ENCODE peak calls at places on chromosomes 2 and 18, in seven cellular contexts. One of them, this sample, is unnamed.

GRCh38 chr2:110838657-110839357 is 106.4 kb downstream of the ACOXL start:
- DNase-seq in EH: no peak
- DNase-seq in stimulated activated CD8-positive, alpha-beta memory T cell treated with anti-CD3 and anti-CD28 coated beads, Interleukin-2, amount 100 ng/mL, for 48 hours: no peak
- DNase-seq in activated T-helper 1 cell treated with Interleukin-2 at 50 U/mL for 16 hours: no peak
- DNase-seq in ACHN: no peak
- DNase-seq in AG08395: no peak
- DNase-seq in AG08396: no peak
- DNase-seq in this sample: no peak

GRCh38 chr2:10036095-10036879 is 7.1 kb upstream of the KLF11 start:
- DNase-seq in EH: peak
- DNase-seq in stimulated activated CD8-positive, alpha-beta memory T cell treated with anti-CD3 and anti-CD28 coated beads, Interleukin-2, amount 100 ng/mL, for 48 hours: no peak
- DNase-seq in activated T-helper 1 cell treated with Interleukin-2 at 50 U/mL for 16 hours: no peak
- DNase-seq in ACHN: peak
- DNase-seq in AG08395: peak
- DNase-seq in AG08396: peak
- DNase-seq in this sample: peak

GRCh38 chr2:2848621-2849443 is 517.8 kb upstream of the MYT1L start:
- DNase-seq in EH: no peak
- DNase-seq in stimulated activated CD8-positive, alpha-beta memory T cell treated with anti-CD3 and anti-CD28 coated beads, Interleukin-2, amount 100 ng/mL, for 48 hours: no peak
- DNase-seq in activated T-helper 1 cell treated with Interleukin-2 at 50 U/mL for 16 hours: no peak
- DNase-seq in ACHN: no peak
- DNase-seq in AG08395: no peak
- DNase-seq in AG08396: no peak
- DNase-seq in this sample: no peak

GRCh38 chr2:195561205-195562032 is 95.6 kb upstream of the SLC39A10 start:
- DNase-seq in EH: peak
- DNase-seq in stimulated activated CD8-positive, alpha-beta memory T cell treated with anti-CD3 and anti-CD28 coated beads, Interleukin-2, amount 100 ng/mL, for 48 hours: no peak
- DNase-seq in activated T-helper 1 cell treated with Interleukin-2 at 50 U/mL for 16 hours: no peak
- DNase-seq in ACHN: no peak
- DNase-seq in AG08395: peak
- DNase-seq in AG08396: peak
- DNase-seq in this sample: peak

GRCh38 chr2:9914384-9915065 is 37.0 kb upstream of the GRHL1 start:
- DNase-seq in EH: peak
- DNase-seq in stimulated activated CD8-positive, alpha-beta memory T cell treated with anti-CD3 and anti-CD28 coated beads, Interleukin-2, amount 100 ng/mL, for 48 hours: peak
- DNase-seq in activated T-helper 1 cell treated with Interleukin-2 at 50 U/mL for 16 hours: no peak
- DNase-seq in ACHN: peak
- DNase-seq in AG08395: peak
- DNase-seq in AG08396: peak
- DNase-seq in this sample: peak

GRCh38 chr2:174058022-174058421 is 92.8 kb upstream of the SP3 start:
- DNase-seq in EH: no peak
- DNase-seq in stimulated activated CD8-positive, alpha-beta memory T cell treated with anti-CD3 and anti-CD28 coated beads, Interleukin-2, amount 100 ng/mL, for 48 hours: no peak
- DNase-seq in activated T-helper 1 cell treated with Interleukin-2 at 50 U/mL for 16 hours: no peak
- DNase-seq in ACHN: no peak
- DNase-seq in AG08395: no peak
- DNase-seq in AG08396: no peak
- DNase-seq in this sample: no peak

GRCh38 chr18:71442830-71443229 is 1101.3 kb downstream of the CBLN2 start:
- DNase-seq in EH: no peak
- DNase-seq in stimulated activated CD8-positive, alpha-beta memory T cell treated with anti-CD3 and anti-CD28 coated beads, Interleukin-2, amount 100 ng/mL, for 48 hours: no peak
- DNase-seq in activated T-helper 1 cell treated with Interleukin-2 at 50 U/mL for 16 hours: no peak
- DNase-seq in ACHN: no peak
- DNase-seq in AG08395: no peak
- DNase-seq in AG08396: no peak
- DNase-seq in this sample: no peak

GRCh38 chr2:40129725-40130124 is 322.2 kb downstream of the SLC8A1 start:
- DNase-seq in EH: peak
- DNase-seq in stimulated activated CD8-positive, alpha-beta memory T cell treated with anti-CD3 and anti-CD28 coated beads, Interleukin-2, amount 100 ng/mL, for 48 hours: no peak
- DNase-seq in activated T-helper 1 cell treated with Interleukin-2 at 50 U/mL for 16 hours: no peak
- DNase-seq in ACHN: no peak
- DNase-seq in AG08395: no peak
- DNase-seq in AG08396: no peak
- DNase-seq in this sample: no peak

GRCh38 chr2:11656252-11656651 is 13.7 kb downstream of the NTSR2 start:
- DNase-seq in EH: no peak
- DNase-seq in stimulated activated CD8-positive, alpha-beta memory T cell treated with anti-CD3 and anti-CD28 coated beads, Interleukin-2, amount 100 ng/mL, for 48 hours: no peak
- DNase-seq in activated T-helper 1 cell treated with Interleukin-2 at 50 U/mL for 16 hours: no peak
- DNase-seq in ACHN: no peak
- DNase-seq in AG08395: no peak
- DNase-seq in AG08396: no peak
- DNase-seq in this sample: no peak

GRCh38 chr2:78699696-78700095 is 325.8 kb upstream of the REG3G start:
- DNase-seq in EH: no peak
- DNase-seq in stimulated activated CD8-positive, alpha-beta memory T cell treated with anti-CD3 and anti-CD28 coated beads, Interleukin-2, amount 100 ng/mL, for 48 hours: no peak
- DNase-seq in activated T-helper 1 cell treated with Interleukin-2 at 50 U/mL for 16 hours: no peak
- DNase-seq in ACHN: no peak
- DNase-seq in AG08395: no peak
- DNase-seq in AG08396: no peak
- DNase-seq in this sample: no peak

GRCh38 chr18:42392416-42392815 is 437.4 kb downstream of the PIK3C3 start:
- DNase-seq in EH: no peak
- DNase-seq in stimulated activated CD8-positive, alpha-beta memory T cell treated with anti-CD3 and anti-CD28 coated beads, Interleukin-2, amount 100 ng/mL, for 48 hours: no peak
- DNase-seq in activated T-helper 1 cell treated with Interleukin-2 at 50 U/mL for 16 hours: no peak
- DNase-seq in ACHN: no peak
- DNase-seq in AG08395: no peak
- DNase-seq in AG08396: no peak
- DNase-seq in this sample: no peak

GRCh38 chr2:66577331-66578041 is 142.6 kb downstream of the MEIS1 start:
- DNase-seq in EH: no peak
- DNase-seq in stimulated activated CD8-positive, alpha-beta memory T cell treated with anti-CD3 and anti-CD28 coated beads, Interleukin-2, amount 100 ng/mL, for 48 hours: no peak
- DNase-seq in activated T-helper 1 cell treated with Interleukin-2 at 50 U/mL for 16 hours: no peak
- DNase-seq in ACHN: no peak
- DNase-seq in AG08395: no peak
- DNase-seq in AG08396: peak
- DNase-seq in this sample: no peak

GRCh38 chr18:79395761-79396404 is at the start of gene NFATC1:
- DNase-seq in EH: peak
- DNase-seq in stimulated activated CD8-positive, alpha-beta memory T cell treated with anti-CD3 and anti-CD28 coated beads, Interleukin-2, amount 100 ng/mL, for 48 hours: peak
- DNase-seq in activated T-helper 1 cell treated with Interleukin-2 at 50 U/mL for 16 hours: peak
- DNase-seq in ACHN: peak
- DNase-seq in AG08395: peak
- DNase-seq in AG08396: peak
- DNase-seq in this sample: peak

GRCh38 chr18:61295153-61295552 is 38.1 kb upstream of the CDH20 start:
- DNase-seq in EH: no peak
- DNase-seq in stimulated activated CD8-positive, alpha-beta memory T cell treated with anti-CD3 and anti-CD28 coated beads, Interleukin-2, amount 100 ng/mL, for 48 hours: no peak
- DNase-seq in activated T-helper 1 cell treated with Interleukin-2 at 50 U/mL for 16 hours: no peak
- DNase-seq in ACHN: no peak
- DNase-seq in AG08395: no peak
- DNase-seq in AG08396: no peak
- DNase-seq in this sample: no peak

GRCh38 chr2:160022162-160022561 is 40.3 kb downstream of the PLA2R1 start:
- DNase-seq in EH: no peak
- DNase-seq in stimulated activated CD8-positive, alpha-beta memory T cell treated with anti-CD3 and anti-CD28 coated beads, Interleukin-2, amount 100 ng/mL, for 48 hours: no peak
- DNase-seq in activated T-helper 1 cell treated with Interleukin-2 at 50 U/mL for 16 hours: no peak
- DNase-seq in ACHN: peak
- DNase-seq in AG08395: no peak
- DNase-seq in AG08396: no peak
- DNase-seq in this sample: no peak

GRCh38 chr2:24855703-24856102 is 62.5 kb downstream of the CENPO start:
- DNase-seq in EH: peak
- DNase-seq in stimulated activated CD8-positive, alpha-beta memory T cell treated with anti-CD3 and anti-CD28 coated beads, Interleukin-2, amount 100 ng/mL, for 48 hours: no peak
- DNase-seq in activated T-helper 1 cell treated with Interleukin-2 at 50 U/mL for 16 hours: no peak
- DNase-seq in ACHN: no peak
- DNase-seq in AG08395: peak
- DNase-seq in AG08396: no peak
- DNase-seq in this sample: peak

GRCh38 chr18:28855989-28856388 is 679.1 kb upstream of the CDH2 start:
- DNase-seq in EH: no peak
- DNase-seq in stimulated activated CD8-positive, alpha-beta memory T cell treated with anti-CD3 and anti-CD28 coated beads, Interleukin-2, amount 100 ng/mL, for 48 hours: no peak
- DNase-seq in activated T-helper 1 cell treated with Interleukin-2 at 50 U/mL for 16 hours: no peak
- DNase-seq in ACHN: no peak
- DNase-seq in AG08395: no peak
- DNase-seq in AG08396: no peak
- DNase-seq in this sample: no peak

GRCh38 chr2:202771741-202772470 is 99.7 kb downstream of the ICA1L start:
- DNase-seq in EH: peak
- DNase-seq in stimulated activated CD8-positive, alpha-beta memory T cell treated with anti-CD3 and anti-CD28 coated beads, Interleukin-2, amount 100 ng/mL, for 48 hours: no peak
- DNase-seq in activated T-helper 1 cell treated with Interleukin-2 at 50 U/mL for 16 hours: no peak
- DNase-seq in ACHN: no peak
- DNase-seq in AG08395: peak
- DNase-seq in AG08396: peak
- DNase-seq in this sample: peak

GRCh38 chr2:105121417-105121816 is 83.5 kb downstream of the MRPS9 start:
- DNase-seq in EH: no peak
- DNase-seq in stimulated activated CD8-positive, alpha-beta memory T cell treated with anti-CD3 and anti-CD28 coated beads, Interleukin-2, amount 100 ng/mL, for 48 hours: no peak
- DNase-seq in activated T-helper 1 cell treated with Interleukin-2 at 50 U/mL for 16 hours: no peak
- DNase-seq in ACHN: no peak
- DNase-seq in AG08395: no peak
- DNase-seq in AG08396: no peak
- DNase-seq in this sample: no peak

This sample was measured in AG20443.